ENCODE peak calls at places on chromosomes 13 and 19, in four cellular contexts. Z is H1, Y is GM12878, V is HepG2. K is an unnamed sample.

GRCh38 chr19:58558066-58558622 is at the start of gene UBE2M:
- DNase-seq in Z (no peak), Y (no peak), V (no peak), K (no peak)

GRCh38 chr13:100128373-100128772 is 39.5 kb downstream of the PCCA start:
- DNase-seq in Z (no peak), Y (no peak), V (peak), K (no peak)

GRCh38 chr13:91216928-91217700 is 130.4 kb upstream of the MIR17HG start:
- DNase-seq in Y (no peak), V (no peak), Z (no peak), K (peak)

GRCh38 chr13:20080377-20081164 is 80.3 kb downstream of the GJA3 start:
- DNase-seq in Z (no peak), Y (no peak), V (no peak), K (no peak)

GRCh38 chr13:33931397-33931987 is 113.5 kb downstream of the RFC3 start:
- DNase-seq in Y (peak), Z (no peak), V (peak), K (peak)

GRCh38 chr19:17517898-17518297 is 6.4 kb downstream of the PGLS start:
- DNase-seq in V (no peak), Y (no peak), Z (no peak), K (no peak)

GRCh38 chr19:43763473-43763939 is 8.7 kb upstream of the SMG9 start:
- DNase-seq in V (no peak), Z (no peak), Y (no peak), K (no peak)

GRCh38 chr19:40400521-40400920 is 10.5 kb upstream of the HIPK4 start:
- DNase-seq in Y (no peak), Z (no peak), V (no peak), K (no peak)

GRCh38 chr13:59745395-59745788 is 418.3 kb downstream of the DIAPH3 start:
- DNase-seq in Y (no peak), V (peak), Z (no peak), K (no peak)

GRCh38 chr19:22882797-22883196 is 50.7 kb downstream of the ZNF723 start:
- DNase-seq in V (peak), Y (no peak), Z (no peak), K (peak)

GRCh38 chr13:46571941-46572340 is 19.0 kb downstream of the LRCH1 start:
- DNase-seq in Y (no peak), Z (no peak), V (no peak), K (no peak)

GRCh38 chr13:105778196-105778595 is 757.3 kb downstream of the EFNB2 start:
- DNase-seq in V (no peak), Z (no peak), Y (no peak), K (no peak)

GRCh38 chr13:112067871-112068305 is 939 bp downstream of the SOX1 start:
- DNase-seq in V (no peak), Z (no peak), Y (no peak), K (no peak)

GRCh38 chr13:100645382-100645781 is 29.2 kb downstream of the TMTC4 start:
- DNase-seq in V (no peak), Y (no peak), Z (no peak), K (no peak)

DNA sequence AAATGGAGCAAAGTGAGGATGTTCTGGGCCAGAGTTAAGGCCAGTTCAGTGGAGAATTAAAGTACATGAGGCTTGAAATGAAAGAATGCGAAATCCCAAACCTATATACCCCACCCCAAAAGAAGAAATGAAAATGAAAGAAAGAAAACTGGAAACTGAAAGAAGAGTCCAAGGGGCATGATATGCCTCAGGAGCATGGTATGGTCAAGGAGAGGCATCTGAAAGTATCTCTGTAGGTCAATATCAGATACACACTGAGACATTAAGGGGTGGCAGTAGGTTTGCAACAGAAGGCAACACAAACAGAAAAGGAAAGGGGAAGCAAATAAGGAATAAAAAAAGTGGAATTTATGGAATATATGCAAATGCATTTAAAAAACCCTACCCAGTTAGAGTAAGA is 166.5 kb downstream of the COG6 start:
- DNase-seq in V (no peak), Y (no peak), Z (no peak), K (no peak)
- TF ChIP-seq ZNF274 in V (no peak), Y (no peak), Z (no peak), K (no peak)

GRCh38 chr13:97340399-97340798 is 93.6 kb upstream of the RAP2A start:
- DNase-seq in Z (no peak), V (no peak), Y (no peak), K (no peak)

GRCh38 chr13:97337985-97338384 is 96.0 kb upstream of the RAP2A start:
- DNase-seq in Y (no peak), Z (no peak), V (no peak), K (no peak)

GRCh38 chr13:97339989-97340361 is 94.0 kb upstream of the RAP2A start:
- DNase-seq in V (no peak), Y (no peak), Z (no peak), K (no peak)

GRCh38 chr13:97338571-97338970 is 95.4 kb upstream of the RAP2A start:
- DNase-seq in V (no peak), Y (no peak), Z (no peak), K (no peak)

DNA sequence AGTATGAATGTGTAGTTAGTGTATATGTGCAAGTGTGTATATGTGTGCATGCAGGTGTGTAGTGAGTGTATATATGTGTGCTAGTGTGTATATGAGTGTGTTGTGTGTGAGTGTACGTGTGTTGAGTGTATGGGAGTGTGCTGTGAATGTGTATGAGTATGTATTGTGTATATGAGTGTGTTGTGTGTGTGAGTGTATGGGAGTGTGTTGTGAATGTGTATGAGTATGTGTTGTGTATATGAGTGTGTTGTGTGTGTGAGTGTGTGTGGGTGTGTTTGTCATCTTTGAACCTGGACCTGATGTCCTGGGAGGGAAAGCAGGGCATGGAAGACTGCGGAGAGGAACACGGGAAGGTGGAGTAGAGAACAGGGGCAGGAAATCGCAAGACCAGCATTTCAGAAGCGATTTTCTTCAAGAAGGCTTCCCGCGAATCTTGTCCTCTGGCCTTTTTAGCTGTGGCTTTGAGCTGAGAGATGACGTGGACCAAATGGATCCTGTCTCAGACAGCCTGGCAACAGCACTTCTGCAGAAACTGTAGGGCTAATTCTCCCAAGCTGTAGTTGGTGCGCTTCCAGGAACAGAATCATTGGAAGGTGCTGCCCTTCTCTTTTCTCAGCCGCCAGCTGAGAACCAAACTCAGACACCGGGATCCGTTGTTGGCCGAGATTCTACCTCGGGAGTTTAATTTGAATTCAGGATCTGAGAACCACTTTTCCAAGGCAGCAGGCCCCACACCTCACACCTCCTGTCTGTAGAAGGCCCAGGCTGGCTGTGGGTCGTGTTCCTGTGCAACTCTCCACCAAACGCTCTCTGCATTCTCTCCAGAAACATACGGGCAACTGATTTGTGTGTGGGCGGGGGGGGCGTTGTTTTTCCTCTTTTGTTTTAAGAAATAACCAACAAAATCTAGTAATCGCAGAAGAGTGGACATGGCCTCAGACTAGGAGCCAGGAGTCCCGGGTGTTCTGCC is 94.7 kb upstream of the RAP2A start:
- DNase-seq in Z (no peak), Y (no peak), V (no peak), K (no peak)
- TF ChIP-seq SUZ12 in Z (no peak), Y (no peak), V (no peak), K (no peak)

GRCh38 chr19:50358483-50359431 is 6.7 kb downstream of the NAPSA start:
- DNase-seq in V (no peak), Y (peak), Z (no peak), K (no peak)
- TF ChIP-seq YY1 in V (no peak), Y (peak), Z (no peak), K (no peak)

DNA sequence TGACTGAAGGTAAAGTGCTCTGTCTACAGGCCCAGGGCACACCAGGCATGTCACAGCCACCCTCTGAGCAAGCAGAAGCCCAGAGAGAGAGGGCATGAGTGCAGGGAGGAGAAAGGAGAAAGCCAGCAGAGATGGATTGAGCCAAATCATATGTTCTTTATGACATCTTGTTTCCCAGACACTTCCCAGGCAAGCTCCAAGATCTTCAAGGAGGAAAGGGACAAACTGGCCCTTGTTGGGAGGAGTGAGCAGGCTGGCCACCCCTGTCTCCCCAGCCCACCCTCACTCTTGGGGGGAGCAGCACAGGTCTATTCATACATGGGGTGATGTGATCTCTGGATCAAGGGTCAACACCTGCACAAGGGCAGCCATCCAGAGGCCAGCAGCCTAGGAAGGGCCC is 298.8 kb downstream of the UQCRFS1 start:
- DNase-seq in Z (no peak), Y (no peak), V (no peak), K (no peak)
- TF ChIP-seq ZNF274 in Z (no peak), Y (no peak), V (no peak), K (no peak)